ENCODE peak calls at places on chromosome 22, in five cellular contexts. I is adrenal gland; L is activated CD4-positive, alpha-beta T cell treated with anti-CD3 and anti-CD28 coated beads for 24 hours; J is anterior cingulate cortex; R is amniotic stem cell. A is an unnamed sample.

GRCh38 chr22:43530864-43531201 is 119.0 kb downstream of the MPPED1 start:
- DNase-seq in L (no peak), I (no peak), J (peak), R (no peak), A (no peak)

GRCh38 chr22:27795053-27795452 is 6.5 kb downstream of the MN1 start:
- DNase-seq in I (no peak), R (no peak), J (peak), L (no peak), A (no peak)

GRCh38 chr22:46091277-46091977 is 58.9 kb upstream of the PPARA start:
- DNase-seq in J (no peak), I (no peak), L (no peak), R (no peak), A (no peak)

GRCh38 chr22:19038164-19038546 is 84.1 kb downstream of the DGCR2 start:
- DNase-seq in I (no peak), R (no peak), J (no peak), L (no peak), A (no peak)

GRCh38 chr22:49971232-49972162 is 10.9 kb downstream of the PIM3 start:
- DNase-seq in R (no peak), J (no peak), L (peak), I (peak), A (no peak)

GRCh38 chr22:25829808-25830777 is 88.1 kb downstream of the MYO18B start:
- DNase-seq in L (no peak), J (no peak), I (no peak), R (no peak), A (no peak)

GRCh38 chr22:26565181-26565580 is 24.8 kb downstream of the TPST2 start:
- DNase-seq in R (no peak), J (no peak), I (no peak), L (no peak), A (no peak)

GRCh38 chr22:35043251-35043931 is 22.6 kb upstream of the ISX start:
- DNase-seq in L (no peak), J (no peak), I (no peak), R (no peak), A (no peak)

GRCh38 chr22:39012525-39013516 is 1.2 kb upstream of the APOBEC3C start:
- DNase-seq in R (no peak), J (no peak), I (no peak), L (no peak), A (no peak)

GRCh38 chr22:27146871-27147591 is 489.6 kb downstream of the MIAT start:
- DNase-seq in R (no peak), L (no peak), J (no peak), I (no peak), A (no peak)

GRCh38 chr22:50529416-50530279 is at the start of gene TYMP:
- DNase-seq in L (peak), I (peak), J (no peak), R (no peak), A (no peak)

GRCh38 chr22:45903355-45904149 is 73.4 kb downstream of the WNT7B start:
- DNase-seq in L (no peak), J (no peak), R (peak), I (peak), A (peak)

GRCh38 chr22:30408388-30409101 is 11.7 kb downstream of the SEC14L2 start:
- DNase-seq in I (no peak), J (no peak), R (peak), L (no peak), A (no peak)

GRCh38 chr22:32591620-32592019 is 117.0 kb downstream of the FBXO7 start:
- DNase-seq in I (no peak), J (no peak), R (no peak), L (no peak), A (no peak)

GRCh38 chr22:36048911-36049677 is 20.5 kb upstream of the RBFOX2 start:
- DNase-seq in L (no peak), R (no peak), J (no peak), I (no peak), A (no peak)

GRCh38 chr22:29626497-29627195 is 23.2 kb downstream of the NF2 start:
- DNase-seq in R (no peak), J (no peak), I (no peak), L (no peak), A (no peak)

GRCh38 chr22:29149841-29150555 is 55.7 kb upstream of the EMID1 start:
- DNase-seq in L (no peak), J (peak), R (no peak), I (peak), A (no peak)